ENCODE peak calls at places on chromosome 17, in ten cellular contexts. One of them, this sample, is unnamed. For H3K4me1 and H3K36me3, the result is how much of the 10 kb centered on the place peaks cover.

GRCh38 chr17:6075050-6075449 is 4.9 kb downstream of the WSCD1 start:
- DNase-seq in naive thymus-derived CD4-positive, alpha-beta T cell: no peak
- DNase-seq in esophagus squamous epithelium: no peak
- DNase-seq in CD8-positive, alpha-beta T cell: no peak
- DNase-seq in osteoblast: no peak
- DNase-seq in neuronal stem cell: no peak
- DNase-seq in vagina: no peak
- DNase-seq in ovary: no peak
- DNase-seq in mucosa of descending colon: no peak
- DNase-seq in heart left ventricle: no peak
- DNase-seq in this sample: no peak

GRCh38 chr17:8056232-8056975 is 17.5 kb downstream of the ALOX15B start:
- DNase-seq in naive thymus-derived CD4-positive, alpha-beta T cell: no peak
- DNase-seq in CD8-positive, alpha-beta T cell: peak
- DNase-seq in vagina: no peak
- DNase-seq in mucosa of descending colon: no peak
- DNase-seq in osteoblast: peak
- DNase-seq in neuronal stem cell: no peak
- DNase-seq in ovary: no peak
- DNase-seq in heart left ventricle: no peak
- DNase-seq in esophagus squamous epithelium: no peak
- DNase-seq in this sample: no peak

GRCh38 chr17:63356275-63356905 is 89.7 kb downstream of the CYB561 start:
- DNase-seq in ovary: no peak
- DNase-seq in esophagus squamous epithelium: no peak
- DNase-seq in neuronal stem cell: no peak
- DNase-seq in mucosa of descending colon: no peak
- DNase-seq in heart left ventricle: no peak
- DNase-seq in vagina: no peak
- DNase-seq in CD8-positive, alpha-beta T cell: no peak
- DNase-seq in osteoblast: peak
- DNase-seq in naive thymus-derived CD4-positive, alpha-beta T cell: no peak
- DNase-seq in this sample: no peak

GRCh38 chr17:21282231-21282630 is 2.3 kb upstream of the MAP2K3 start:
- DNase-seq in heart left ventricle: peak
- DNase-seq in vagina: no peak
- DNase-seq in mucosa of descending colon: no peak
- DNase-seq in neuronal stem cell: no peak
- DNase-seq in ovary: peak
- DNase-seq in osteoblast: peak
- DNase-seq in esophagus squamous epithelium: no peak
- DNase-seq in CD8-positive, alpha-beta T cell: no peak
- DNase-seq in naive thymus-derived CD4-positive, alpha-beta T cell: no peak
- DNase-seq in this sample: no peak

GRCh38 chr17:42202696-42203095 is 8.4 kb upstream of the GHDC start:
- DNase-seq in naive thymus-derived CD4-positive, alpha-beta T cell: no peak
- DNase-seq in mucosa of descending colon: no peak
- DNase-seq in ovary: no peak
- DNase-seq in CD8-positive, alpha-beta T cell: no peak
- DNase-seq in heart left ventricle: no peak
- DNase-seq in vagina: no peak
- DNase-seq in esophagus squamous epithelium: no peak
- DNase-seq in neuronal stem cell: no peak
- DNase-seq in osteoblast: no peak
- DNase-seq in this sample: no peak

GRCh38 chr17:21129023-21129681 is 2.4 kb downstream of the DHRS7B start:
- DNase-seq in heart left ventricle: peak
- DNase-seq in esophagus squamous epithelium: no peak
- DNase-seq in vagina: no peak
- DNase-seq in mucosa of descending colon: no peak
- DNase-seq in naive thymus-derived CD4-positive, alpha-beta T cell: no peak
- DNase-seq in CD8-positive, alpha-beta T cell: no peak
- DNase-seq in neuronal stem cell: no peak
- DNase-seq in ovary: peak
- DNase-seq in osteoblast: no peak
- DNase-seq in this sample: no peak

GRCh38 chr17:59786536-59787319 is 79.3 kb downstream of the VMP1 start:
- DNase-seq in osteoblast: peak
- DNase-seq in neuronal stem cell: no peak
- DNase-seq in CD8-positive, alpha-beta T cell: peak
- DNase-seq in esophagus squamous epithelium: peak
- DNase-seq in vagina: peak
- DNase-seq in naive thymus-derived CD4-positive, alpha-beta T cell: peak
- DNase-seq in ovary: peak
- DNase-seq in heart left ventricle: no peak
- DNase-seq in mucosa of descending colon: no peak
- DNase-seq in this sample: peak

GRCh38 chr17:74268052-74268451 is 6.0 kb upstream of the DNAI2 start:
- DNase-seq in osteoblast: no peak
- DNase-seq in heart left ventricle: no peak
- DNase-seq in naive thymus-derived CD4-positive, alpha-beta T cell: no peak
- DNase-seq in vagina: no peak
- DNase-seq in ovary: no peak
- DNase-seq in mucosa of descending colon: no peak
- DNase-seq in neuronal stem cell: no peak
- DNase-seq in esophagus squamous epithelium: no peak
- DNase-seq in CD8-positive, alpha-beta T cell: no peak
- DNase-seq in this sample: no peak

GRCh38 chr17:65368341-65368740 is 193.1 kb downstream of the AXIN2 start:
- DNase-seq in naive thymus-derived CD4-positive, alpha-beta T cell: no peak
- DNase-seq in ovary: no peak
- DNase-seq in mucosa of descending colon: no peak
- DNase-seq in osteoblast: no peak
- DNase-seq in neuronal stem cell: no peak
- DNase-seq in heart left ventricle: no peak
- DNase-seq in esophagus squamous epithelium: no peak
- DNase-seq in vagina: no peak
- DNase-seq in CD8-positive, alpha-beta T cell: no peak
- DNase-seq in this sample: no peak

GRCh38 chr17:80559688-80560290 is 15.2 kb downstream of the RPTOR start:
- DNase-seq in heart left ventricle: no peak
- DNase-seq in ovary: no peak
- DNase-seq in esophagus squamous epithelium: no peak
- DNase-seq in osteoblast: peak
- DNase-seq in vagina: no peak
- DNase-seq in neuronal stem cell: no peak
- DNase-seq in mucosa of descending colon: no peak
- DNase-seq in naive thymus-derived CD4-positive, alpha-beta T cell: no peak
- DNase-seq in CD8-positive, alpha-beta T cell: no peak
- DNase-seq in this sample: no peak

GRCh38 chr17:38749222-38750043 is 1.3 kb upstream of the PCGF2 start:
- DNase-seq in naive thymus-derived CD4-positive, alpha-beta T cell: no peak
- DNase-seq in heart left ventricle: peak
- DNase-seq in esophagus squamous epithelium: no peak
- DNase-seq in osteoblast: peak
- DNase-seq in CD8-positive, alpha-beta T cell: no peak
- DNase-seq in mucosa of descending colon: peak
- DNase-seq in neuronal stem cell: peak
- DNase-seq in vagina: no peak
- DNase-seq in ovary: peak
- DNase-seq in this sample: peak

GRCh38 chr17:79400989-79401703 is 209.7 kb downstream of the RBFOX3 start:
- DNase-seq in mucosa of descending colon: peak
- DNase-seq in neuronal stem cell: peak
- DNase-seq in ovary: peak
- DNase-seq in esophagus squamous epithelium: no peak
- DNase-seq in heart left ventricle: peak
- DNase-seq in CD8-positive, alpha-beta T cell: peak
- DNase-seq in osteoblast: peak
- DNase-seq in naive thymus-derived CD4-positive, alpha-beta T cell: peak
- DNase-seq in vagina: no peak
- DNase-seq in this sample: peak

DNA sequence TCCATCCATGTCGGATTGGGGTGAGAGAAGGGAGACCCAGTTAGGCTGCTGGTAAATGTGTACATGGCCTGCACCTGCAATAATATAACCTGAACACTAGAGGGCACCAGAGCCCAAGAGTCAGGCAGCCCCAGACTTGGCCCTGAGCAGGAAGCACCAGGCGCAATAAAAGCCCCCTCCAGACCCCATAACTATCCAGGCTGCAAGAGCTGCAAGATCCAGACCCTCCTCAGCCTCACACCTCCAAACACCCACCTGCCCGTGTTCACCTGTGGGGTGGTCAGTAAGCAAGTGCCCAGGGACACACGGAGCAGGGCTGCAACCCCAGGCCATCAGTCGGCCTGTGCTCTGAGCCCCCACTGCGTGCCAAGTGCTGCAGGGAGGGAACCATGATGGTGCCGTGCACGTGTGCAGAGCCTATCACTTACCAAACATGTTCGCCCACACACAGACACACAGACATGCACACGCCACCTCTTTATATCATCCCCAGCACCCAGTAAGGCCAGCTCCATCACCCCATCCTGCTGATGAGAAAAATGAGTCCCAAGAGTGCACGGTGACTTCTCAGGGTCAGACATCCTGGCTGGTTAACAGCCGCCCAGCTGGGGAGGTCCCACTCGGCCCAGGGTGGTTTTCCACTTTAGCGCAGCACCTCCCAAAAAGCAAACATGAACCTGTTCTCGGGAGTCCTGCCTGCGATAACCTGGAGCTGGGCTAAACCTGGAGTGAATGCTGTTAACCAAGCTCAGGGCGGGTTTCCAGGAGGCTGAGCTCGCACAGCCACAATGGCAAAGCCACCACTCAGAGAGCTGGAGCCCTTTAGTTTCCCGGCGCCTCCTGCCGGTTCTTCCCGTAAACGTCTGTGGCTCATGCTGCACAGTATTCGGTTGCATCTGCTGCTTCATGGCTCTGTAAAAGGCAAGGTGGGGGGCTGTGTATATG is 439.8 kb downstream of the SOX9 start:
- DNase-seq in vagina: no peak
- DNase-seq in neuronal stem cell: peak
- DNase-seq in CD8-positive, alpha-beta T cell: peak
- DNase-seq in esophagus squamous epithelium: no peak
- DNase-seq in heart left ventricle: no peak
- DNase-seq in osteoblast: peak
- DNase-seq in ovary: no peak
- DNase-seq in mucosa of descending colon: peak
- DNase-seq in naive thymus-derived CD4-positive, alpha-beta T cell: peak
- DNase-seq in this sample: no peak
- H3K4me1 ChIP-seq in vagina: under half
- H3K4me1 ChIP-seq in neuronal stem cell: under half
- H3K4me1 ChIP-seq in CD8-positive, alpha-beta T cell: under half
- H3K4me1 ChIP-seq in esophagus squamous epithelium: under half
- H3K4me1 ChIP-seq in heart left ventricle: under half
- H3K4me1 ChIP-seq in osteoblast: under half
- H3K4me1 ChIP-seq in ovary: under half
- H3K4me1 ChIP-seq in mucosa of descending colon: under half
- H3K4me1 ChIP-seq in naive thymus-derived CD4-positive, alpha-beta T cell: under half
- H3K4me1 ChIP-seq in this sample: under half

DNA sequence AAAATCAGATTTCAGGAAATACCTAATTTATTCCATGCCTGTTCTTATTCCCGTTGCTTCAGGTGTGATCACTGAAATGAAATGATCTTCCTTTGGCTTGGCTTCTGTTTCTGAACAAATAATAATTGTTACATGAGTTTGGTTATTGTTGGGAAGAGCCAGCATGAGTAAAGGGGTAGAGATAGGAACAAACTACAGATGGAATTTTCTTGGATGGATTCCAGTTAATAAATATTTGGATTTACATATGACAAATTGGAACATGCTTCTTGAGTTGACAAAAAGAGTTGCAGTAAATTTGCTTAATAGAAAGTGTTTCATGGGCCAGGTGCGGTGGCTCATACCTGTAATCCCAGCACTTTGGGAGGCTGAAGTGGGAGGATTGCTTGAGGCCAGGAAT is 28.2 kb downstream of the TAC4 start:
- DNase-seq in naive thymus-derived CD4-positive, alpha-beta T cell: no peak
- DNase-seq in neuronal stem cell: no peak
- DNase-seq in vagina: no peak
- DNase-seq in esophagus squamous epithelium: no peak
- DNase-seq in ovary: no peak
- DNase-seq in osteoblast: no peak
- DNase-seq in CD8-positive, alpha-beta T cell: no peak
- DNase-seq in mucosa of descending colon: no peak
- DNase-seq in heart left ventricle: no peak
- DNase-seq in this sample: no peak
- H3K36me3 ChIP-seq in naive thymus-derived CD4-positive, alpha-beta T cell: under half
- H3K36me3 ChIP-seq in neuronal stem cell: half or more
- H3K36me3 ChIP-seq in vagina: half or more
- H3K36me3 ChIP-seq in esophagus squamous epithelium: half or more
- H3K36me3 ChIP-seq in ovary: under half
- H3K36me3 ChIP-seq in osteoblast: half or more
- H3K36me3 ChIP-seq in CD8-positive, alpha-beta T cell: under half
- H3K36me3 ChIP-seq in mucosa of descending colon: under half
- H3K36me3 ChIP-seq in heart left ventricle: under half
- H3K36me3 ChIP-seq in this sample: under half

DNA sequence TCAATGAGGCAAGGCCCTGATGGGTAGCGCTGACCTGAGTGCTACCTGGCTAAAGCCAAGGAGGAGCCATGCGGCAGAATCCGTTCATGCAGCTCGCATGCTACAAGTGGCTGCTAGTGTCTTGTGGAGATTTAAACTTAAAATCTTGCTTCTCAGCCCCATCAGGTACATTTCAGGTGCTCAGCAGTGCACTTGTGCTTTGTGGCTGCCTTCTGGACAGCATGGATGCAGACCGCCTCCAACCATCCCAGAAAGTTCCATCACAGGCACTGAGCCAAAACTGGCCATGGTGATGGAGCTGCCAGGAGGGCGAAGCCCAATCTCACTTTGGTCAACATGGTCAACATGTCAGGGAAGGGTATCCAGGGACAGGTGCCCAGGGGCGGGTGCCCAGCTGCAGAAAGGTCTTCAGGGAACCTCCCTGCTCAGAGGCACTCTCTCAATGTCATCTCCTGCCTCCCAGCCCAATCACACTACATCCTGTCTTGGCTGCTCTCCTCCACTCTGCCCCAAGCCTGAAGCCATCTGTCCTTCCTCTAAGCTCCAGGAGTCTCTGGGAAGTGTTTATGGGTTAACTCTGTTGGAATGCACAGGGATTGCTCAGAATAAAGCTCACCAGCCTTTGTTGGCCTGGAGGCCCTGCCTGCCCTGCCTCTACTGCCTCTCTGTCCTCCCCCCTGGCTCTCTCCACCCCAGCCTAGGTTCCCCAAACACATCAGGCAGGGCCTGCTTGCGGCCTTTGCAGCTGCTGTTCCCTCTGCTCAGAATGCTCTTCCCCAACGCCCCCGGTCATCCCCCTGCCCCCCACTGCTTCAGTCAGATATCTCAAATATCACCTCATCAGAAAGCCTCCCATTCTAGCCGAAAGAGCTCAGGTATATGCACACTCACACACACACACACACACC is 18.3 kb upstream of the TNFRSF13B start:
- DNase-seq in neuronal stem cell: no peak
- DNase-seq in CD8-positive, alpha-beta T cell: no peak
- DNase-seq in heart left ventricle: no peak
- DNase-seq in naive thymus-derived CD4-positive, alpha-beta T cell: no peak
- DNase-seq in vagina: no peak
- DNase-seq in mucosa of descending colon: peak
- DNase-seq in osteoblast: no peak
- DNase-seq in esophagus squamous epithelium: no peak
- DNase-seq in ovary: no peak
- DNase-seq in this sample: no peak
- H3K4me3 ChIP-seq in neuronal stem cell: no peak
- H3K4me3 ChIP-seq in CD8-positive, alpha-beta T cell: no peak
- H3K4me3 ChIP-seq in heart left ventricle: no peak
- H3K4me3 ChIP-seq in naive thymus-derived CD4-positive, alpha-beta T cell: peak
- H3K4me3 ChIP-seq in vagina: no peak
- H3K4me3 ChIP-seq in mucosa of descending colon: no peak
- H3K4me3 ChIP-seq in osteoblast: no peak
- H3K4me3 ChIP-seq in esophagus squamous epithelium: no peak
- H3K4me3 ChIP-seq in ovary: no peak
- H3K4me3 ChIP-seq in this sample: no peak

GRCh38 chr17:57553525-57553924 is 191.6 kb downstream of the CCDC182 start:
- DNase-seq in esophagus squamous epithelium: no peak
- DNase-seq in osteoblast: peak
- DNase-seq in mucosa of descending colon: no peak
- DNase-seq in neuronal stem cell: no peak
- DNase-seq in vagina: no peak
- DNase-seq in heart left ventricle: no peak
- DNase-seq in CD8-positive, alpha-beta T cell: no peak
- DNase-seq in ovary: no peak
- DNase-seq in naive thymus-derived CD4-positive, alpha-beta T cell: no peak
- DNase-seq in this sample: no peak
- H3K4me1 ChIP-seq in esophagus squamous epithelium: under half
- H3K4me1 ChIP-seq in osteoblast: under half
- H3K4me1 ChIP-seq in mucosa of descending colon: under half
- H3K4me1 ChIP-seq in neuronal stem cell: half or more
- H3K4me1 ChIP-seq in vagina: under half
- H3K4me1 ChIP-seq in heart left ventricle: under half
- H3K4me1 ChIP-seq in CD8-positive, alpha-beta T cell: under half
- H3K4me1 ChIP-seq in ovary: under half
- H3K4me1 ChIP-seq in naive thymus-derived CD4-positive, alpha-beta T cell: under half
- H3K4me1 ChIP-seq in this sample: under half